ENCODE peak calls at places on chromosomes 13 and 19, in five cellular contexts. E is K562, M is IMR-90, D is HepG2, Q is A549. W is an unnamed sample.

GRCh38 chr13:113980489-113981064 is 6.7 kb upstream of the C13orf46 start:
- DNase-seq in E (no peak), M (no peak), D (no peak), Q (no peak), W (no peak)

GRCh38 chr13:109651854-109652253 is 134.5 kb downstream of the IRS2 start:
- DNase-seq in E (no peak), M (no peak), D (no peak), Q (no peak), W (no peak)

GRCh38 chr13:57353831-57354230 is 186.8 kb downstream of the PRR20E start:
- DNase-seq in E (no peak), M (no peak), D (no peak), Q (no peak), W (no peak)

GRCh38 chr19:41744850-41745249 is 10.5 kb upstream of the CEACAM6 start:
- DNase-seq in E (no peak), M (no peak), D (no peak), Q (no peak), W (no peak)

GRCh38 chr13:99617474-99618255 is 116.4 kb downstream of the TM9SF2 start:
- DNase-seq in E (peak), M (peak), D (peak), Q (peak), W (no peak)

GRCh38 chr13:60397693-60398437 is 845 bp downstream of the TDRD3 start:
- DNase-seq in E (no peak), M (peak), D (peak), Q (peak), W (no peak)

GRCh38 chr19:53294786-53295441 is 27.4 kb upstream of the VN1R4 start:
- DNase-seq in E (no peak), M (no peak), D (no peak), Q (no peak), W (no peak)

GRCh38 chr13:46606915-46607413 is 54.0 kb downstream of the LRCH1 start:
- DNase-seq in E (no peak), M (no peak), D (no peak), Q (no peak), W (no peak)

GRCh38 chr19:43674630-43674982 is 4.6 kb upstream of the PLAUR start:
- DNase-seq in E (no peak), M (peak), D (no peak), Q (no peak), W (no peak)

GRCh38 chr19:47447470-47448359 is 24.0 kb downstream of the SLC8A2 start:
- DNase-seq in E (peak), M (peak), D (peak), Q (peak), W (no peak)

GRCh38 chr13:25001807-25002206 is 94.1 kb upstream of the PABPC3 start:
- DNase-seq in E (no peak), M (no peak), D (no peak), Q (no peak), W (no peak)

GRCh38 chr13:112150352-112150751 is 83.4 kb downstream of the SOX1 start:
- DNase-seq in E (no peak), M (no peak), D (no peak), Q (no peak), W (no peak)

GRCh38 chr19:10514211-10515145 is 2.8 kb downstream of the S1PR5 start:
- DNase-seq in E (no peak), M (no peak), D (no peak), Q (no peak), W (no peak)

GRCh38 chr19:46574533-46574932 is 26.6 kb upstream of the CALM3 start:
- DNase-seq in E (no peak), M (no peak), D (no peak), Q (no peak), W (no peak)

GRCh38 chr13:91101436-91101835 is 246.1 kb upstream of the MIR17HG start:
- DNase-seq in E (no peak), M (no peak), D (no peak), Q (no peak), W (no peak)

GRCh38 chr13:37490176-37490575 is 108.4 kb downstream of the POSTN start:
- DNase-seq in E (no peak), M (peak), D (no peak), Q (no peak), W (no peak)

GRCh38 chr13:98206946-98207345 is 29.9 kb upstream of the RNF113B start:
- DNase-seq in E (no peak), M (peak), D (no peak), Q (no peak), W (no peak)

GRCh38 chr19:959935-960502 is 24.1 kb upstream of the WDR18 start:
- DNase-seq in E (no peak), M (no peak), D (peak), Q (no peak), W (no peak)

GRCh38 chr13:100300213-100300612 is 211.3 kb downstream of the PCCA start:
- DNase-seq in E (no peak), M (no peak), D (no peak), Q (no peak), W (no peak)

GRCh38 chr19:29155683-29156082 is 57.3 kb downstream of the UQCRFS1 start:
- DNase-seq in E (no peak), M (no peak), D (no peak), Q (no peak), W (no peak)

GRCh38 chr19:19213822-19214558 is 2.2 kb downstream of the NCAN start:
- DNase-seq in E (no peak), M (no peak), D (no peak), Q (no peak), W (no peak)

GRCh38 chr19:47351545-47351944 is 2.4 kb downstream of the DHX34 start:
- DNase-seq in E (no peak), M (peak), D (peak), Q (peak), W (no peak)

GRCh38 chr19:13842294-13843103 is 34.4 kb upstream of the NANOS3 start:
- DNase-seq in E (peak), M (peak), D (no peak), Q (no peak), W (no peak)

GRCh38 chr13:24165746-24166145 is 5.2 kb downstream of the SPATA13 start:
- DNase-seq in E (no peak), M (peak), D (no peak), Q (no peak), W (no peak)

GRCh38 chr19:30116984-30117555 is 175.0 kb downstream of the URI1 start:
- DNase-seq in E (no peak), M (no peak), D (no peak), Q (no peak), W (no peak)

GRCh38 chr13:67045357-67045756 is 184.8 kb downstream of the PCDH9 start:
- DNase-seq in E (no peak), M (no peak), D (no peak), Q (no peak), W (no peak)

GRCh38 chr19:52007436-52007804 is 591 bp downstream of the ZNF615 start:
- DNase-seq in E (no peak), M (no peak), D (no peak), Q (no peak), W (no peak)

DNA sequence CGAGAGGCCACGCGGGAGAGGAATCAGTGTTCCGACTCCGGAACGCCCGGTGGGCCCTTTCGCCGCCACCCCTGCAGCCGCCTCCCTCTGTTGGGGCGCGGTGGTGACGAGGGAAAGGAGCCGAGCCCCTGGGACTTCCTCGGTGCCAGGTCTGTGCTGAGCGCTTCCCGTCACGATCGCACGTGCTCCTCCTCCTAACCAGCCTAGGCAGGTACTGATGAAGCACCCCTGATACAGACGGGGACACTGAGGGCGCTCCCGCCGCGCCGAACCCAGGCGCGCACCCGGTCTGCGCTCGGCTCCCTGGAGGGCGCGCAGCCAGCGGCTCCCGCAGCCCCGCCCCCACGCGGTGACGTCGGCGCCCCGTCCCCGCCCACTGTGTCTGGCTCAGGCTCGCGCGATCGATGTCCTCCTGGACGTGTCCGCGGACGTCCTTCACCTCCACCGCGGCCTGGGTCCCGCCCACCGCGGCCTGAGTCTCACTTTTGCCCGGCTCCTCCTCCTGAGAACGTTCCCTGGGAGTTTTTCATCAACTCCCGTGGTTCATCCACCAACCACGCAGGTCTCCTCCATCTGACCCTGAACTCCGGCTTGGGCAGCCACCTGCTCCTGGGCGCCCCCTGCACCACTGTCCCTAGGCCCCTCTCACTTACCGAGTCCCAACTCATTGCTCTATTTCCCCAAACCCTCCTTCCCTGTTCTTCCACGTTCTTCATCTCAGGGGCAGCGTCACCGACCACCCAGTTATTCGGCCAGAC is 2.6 kb upstream of the KLK15 start:
- DNase-seq in E (peak), M (peak), D (peak), Q (peak), W (peak)
- TF ChIP-seq SMC3 in E (no peak), M (no peak), D (no peak), Q (no peak), W (no peak)

DNA sequence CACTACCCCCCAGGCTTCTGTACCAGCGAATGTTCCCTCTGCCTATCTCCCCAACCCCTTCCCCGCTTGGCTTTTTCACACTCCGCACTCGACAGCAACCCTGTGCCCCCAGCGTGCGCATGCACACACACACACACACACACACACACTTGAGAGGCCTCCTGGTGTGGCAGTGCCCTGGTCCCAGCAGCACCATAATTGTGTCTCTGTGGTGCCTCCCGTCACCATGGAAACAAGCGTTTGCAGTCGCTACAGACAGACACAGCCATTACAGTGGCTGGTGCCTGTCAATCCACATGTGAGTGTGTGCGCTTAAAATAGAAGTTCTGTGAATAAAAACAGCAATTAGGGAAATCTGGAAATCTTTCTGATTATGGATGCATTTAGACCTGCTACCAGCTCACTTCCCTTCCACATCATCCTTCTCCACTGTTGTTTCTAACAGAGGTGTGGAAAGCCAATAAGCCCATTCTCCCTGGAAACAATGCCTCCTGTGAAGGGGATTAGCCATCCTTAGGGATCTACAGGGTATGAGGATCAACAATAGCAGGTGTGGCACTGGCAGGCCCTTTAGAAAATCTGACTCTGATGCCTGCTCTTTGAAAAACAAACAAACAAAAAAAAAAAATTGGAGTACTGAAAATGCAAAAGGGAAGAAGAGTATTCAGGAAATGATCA is 146.3 kb downstream of the DCLK1 start:
- DNase-seq in E (no peak), M (no peak), D (no peak), Q (no peak), W (no peak)
- TF ChIP-seq SMC3 in E (no peak), M (no peak), D (no peak), Q (no peak), W (no peak)

DNA sequence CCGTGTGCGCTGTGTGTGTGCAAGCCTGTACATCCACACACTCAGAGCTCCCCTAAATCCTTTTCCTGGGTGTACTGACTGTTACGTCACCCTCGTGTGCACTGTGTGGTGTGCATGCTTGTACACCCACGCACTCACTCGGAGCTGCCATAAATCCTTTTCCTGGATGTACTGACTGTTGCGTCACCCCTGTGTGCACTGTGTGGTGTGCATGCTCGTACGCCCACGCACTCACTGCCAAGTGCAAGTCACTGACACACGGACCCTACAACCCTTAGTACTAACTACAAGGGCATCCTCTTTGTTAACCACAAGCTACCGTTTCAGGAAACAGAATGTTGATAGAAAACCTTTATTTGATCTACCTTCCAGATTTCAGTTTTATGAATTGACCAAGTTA is 983.4 kb downstream of the EFNB2 start:
- DNase-seq in E (no peak), M (no peak), D (no peak), Q (no peak), W (no peak)
- TF ChIP-seq SMC3 in E (no peak), M (no peak), D (no peak), Q (no peak), W (no peak)

DNA sequence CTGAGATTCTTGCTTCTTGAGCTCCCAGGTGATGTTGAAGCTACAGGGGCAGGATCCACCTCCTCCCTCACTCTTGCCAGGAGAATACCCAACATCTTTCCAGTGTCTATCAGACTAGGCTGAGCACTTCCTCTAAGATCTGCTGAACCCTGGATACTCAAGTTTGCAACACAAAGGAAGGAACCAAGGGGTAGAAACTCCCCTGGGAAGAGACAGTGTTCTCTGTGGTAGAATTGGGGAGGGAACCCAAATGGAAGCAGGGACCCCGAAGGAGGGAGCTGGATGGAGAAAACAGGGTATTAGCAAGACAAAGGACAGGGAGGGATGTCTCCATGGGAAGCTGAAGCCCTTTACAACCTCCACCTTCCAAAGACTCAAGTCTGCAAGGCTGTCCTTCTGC is 117.6 kb downstream of the DNAJC15 start:
- DNase-seq in E (no peak), M (no peak), D (no peak), Q (no peak), W (no peak)
- TF ChIP-seq SMC3 in E (no peak), M (no peak), D (no peak), Q (no peak), W (no peak)

W was measured in GM12878.